ENCODE peak calls at places on chromosome 1, in five cellular contexts. Y, U, K, B and R are unnamed samples.
A peak's percentile ranks its signal among the peaks of the same experiment; 100 is the strongest.

GRCh38 chr1:61334718-61335589 is 252.6 kb downstream of the NFIA start:
- DNase-seq in Y (no peak), U (no peak), K (no peak), B (no peak), R (no peak)

GRCh38 chr1:204894031-204894430 is 23.4 kb downstream of the NFASC start:
- DNase-seq in Y (no peak), U (no peak), K (no peak), B (no peak), R (no peak)

GRCh38 chr1:109584766-109585165 is 34.6 kb downstream of the GNAT2 start:
- DNase-seq in Y (no peak), U (no peak), K (no peak), B (no peak), R (no peak)

GRCh38 chr1:214568328-214568727 is 16.9 kb upstream of the PTPN14 start:
- DNase-seq in Y (no peak), U (no peak), K (no peak), B (no peak), R (no peak)

GRCh38 chr1:164635784-164636729 is 77.1 kb downstream of the PBX1 start:
- DNase-seq in Y (no peak), U (no peak), K (no peak), B (no peak), R (no peak)

GRCh38 chr1:106793686-106794085 is 262.8 kb upstream of the PRMT6 start:
- DNase-seq in Y (no peak), U (no peak), K (no peak), B (no peak), R (no peak)

GRCh38 chr1:153429266-153430165 is 13.2 kb downstream of the S100A7A start:
- DNase-seq in Y (no peak), U (peak; percentile 26), K (no peak), B (no peak), R (no peak)

GRCh38 chr1:202207292-202207691 is 13.7 kb downstream of the LGR6 start:
- DNase-seq in Y (no peak), U (no peak), K (no peak), B (no peak), R (no peak)

GRCh38 chr1:200733907-200734306 is 4.8 kb upstream of the CAMSAP2 start:
- DNase-seq in Y (no peak), U (no peak), K (no peak), B (no peak), R (no peak)

GRCh38 chr1:4603317-4604110 is 50.9 kb upstream of the AJAP1 start:
- DNase-seq in Y (no peak), U (no peak), K (no peak), B (no peak), R (no peak)

GRCh38 chr1:245579881-245580280 is 425.1 kb downstream of the KIF26B start:
- DNase-seq in Y (no peak), U (no peak), K (no peak), B (no peak), R (no peak)

GRCh38 chr1:152495066-152495675 is 15.4 kb upstream of the LCE5A start:
- DNase-seq in Y (peak; percentile 44), U (no peak), K (peak; percentile 21), B (no peak), R (no peak)

GRCh38 chr1:234288946-234289345 is 84.3 kb upstream of the COA6 start:
- DNase-seq in Y (no peak), U (no peak), K (no peak), B (no peak), R (no peak)

GRCh38 chr1:55931272-55931940 is 648.0 kb downstream of the PLPP3 start:
- DNase-seq in Y (no peak), U (no peak), K (no peak), B (no peak), R (no peak)

GRCh38 chr1:245067257-245067656 is 87.5 kb upstream of the KIF26B start:
- DNase-seq in Y (no peak), U (no peak), K (no peak), B (no peak), R (no peak)

GRCh38 chr1:207981976-207982375 is 71.1 kb upstream of the CD34 start:
- DNase-seq in Y (peak; percentile 69), U (peak; percentile 52), K (peak; percentile 13), B (no peak), R (peak; percentile 23)

GRCh38 chr1:199854681-199855321 is 172.7 kb upstream of the NR5A2 start:
- DNase-seq in Y (no peak), U (no peak), K (no peak), B (no peak), R (no peak)

GRCh38 chr1:39509360-39510009 is 18.0 kb downstream of the BMP8A start:
- DNase-seq in Y (no peak), U (no peak), K (no peak), B (peak; percentile 54), R (no peak)

GRCh38 chr1:236502579-236502971 is 21.2 kb upstream of the LGALS8 start:
- DNase-seq in Y (no peak), U (no peak), K (peak; percentile 89), B (no peak), R (no peak)

GRCh38 chr1:232166942-232167341 is 463.0 kb downstream of the SIPA1L2 start:
- DNase-seq in Y (no peak), U (no peak), K (no peak), B (no peak), R (no peak)

GRCh38 chr1:180935326-180936109 is 22.8 kb downstream of the KIAA1614 start:
- DNase-seq in Y (peak; percentile 52), U (no peak), K (peak; percentile 67), B (no peak), R (no peak)

GRCh38 chr1:40438391-40439015 is 11.8 kb upstream of the ZFP69B start:
- DNase-seq in Y (peak; percentile 84), U (no peak), K (peak; percentile 37), B (no peak), R (no peak)

GRCh38 chr1:62809788-62810187 is 25.9 kb downstream of the ATG4C start:
- DNase-seq in Y (no peak), U (no peak), K (no peak), B (no peak), R (no peak)

GRCh38 chr1:7339953-7340352 is 431.1 kb upstream of the VAMP3 start:
- DNase-seq in Y (no peak), U (no peak), K (no peak), B (no peak), R (no peak)

GRCh38 chr1:161486806-161487482 is 18.3 kb upstream of the FCGR2A start:
- DNase-seq in Y (peak; percentile 75), U (no peak), K (peak; percentile 32), B (peak; percentile 23), R (peak; percentile 64)

GRCh38 chr1:219629481-219629880 is 16.6 kb upstream of the ZC3H11B start:
- DNase-seq in Y (no peak), U (no peak), K (no peak), B (no peak), R (no peak)

GRCh38 chr1:167252986-167253385 is 32.3 kb downstream of the POU2F1 start:
- DNase-seq in Y (no peak), U (no peak), K (no peak), B (no peak), R (no peak)

DNA sequence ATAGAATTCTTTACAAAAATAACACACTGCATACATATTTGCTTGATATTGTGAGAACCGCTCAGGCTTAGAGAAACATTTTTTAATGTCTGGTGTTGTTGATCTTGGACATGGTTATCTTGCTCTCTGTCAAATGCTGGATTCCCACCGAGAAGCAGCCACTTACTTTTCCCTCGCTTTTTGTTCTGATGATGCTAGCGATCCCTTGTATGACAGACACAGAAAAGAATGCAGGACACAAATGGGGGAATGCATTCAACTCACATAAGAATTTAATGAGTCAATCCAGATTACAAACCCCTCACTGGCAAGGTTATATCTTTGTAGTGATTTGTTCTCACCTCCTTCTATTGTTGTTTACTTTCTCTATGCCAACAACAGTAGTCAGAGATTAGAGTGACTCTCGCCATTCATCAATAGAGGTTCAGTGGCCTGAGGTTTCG is 76.8 kb upstream of the AKT3 start:
- DNase-seq in Y (no peak), U (no peak), K (no peak), B (no peak), R (peak; percentile 15)
- TF ChIP-seq RAD21 in Y (no peak), U (no peak), K (no peak), B (no peak), R (no peak)

GRCh38 chr1:43913666-43914325 is 19.8 kb upstream of the ARTN start:
- DNase-seq in Y (no peak), U (no peak), K (no peak), B (no peak), R (no peak)
- TF ChIP-seq CEBPB in Y (no peak), U (no peak), K (no peak), B (no peak), R (no peak)

GRCh38 chr1:170594227-170594626 is 62.3 kb downstream of the GORAB start:
- DNase-seq in Y (no peak), U (no peak), K (no peak), B (no peak), R (no peak)

GRCh38 chr1:170598618-170599017 is 65.3 kb upstream of the PRRX1 start:
- DNase-seq in Y (no peak), U (no peak), K (no peak), B (no peak), R (no peak)

GRCh38 chr1:170599033-170599432 is 64.9 kb upstream of the PRRX1 start:
- DNase-seq in Y (no peak), U (no peak), K (no peak), B (no peak), R (no peak)

GRCh38 chr1:170593612-170594011 is 61.6 kb downstream of the GORAB start:
- DNase-seq in Y (no peak), U (no peak), K (no peak), B (no peak), R (no peak)

GRCh38 chr1:170596701-170597100 is 64.7 kb downstream of the GORAB start:
- DNase-seq in Y (no peak), U (no peak), K (no peak), B (no peak), R (no peak)
- TF ChIP-seq YY1 in Y (no peak), U (no peak), K (no peak), B (no peak), R (no peak)

DNA sequence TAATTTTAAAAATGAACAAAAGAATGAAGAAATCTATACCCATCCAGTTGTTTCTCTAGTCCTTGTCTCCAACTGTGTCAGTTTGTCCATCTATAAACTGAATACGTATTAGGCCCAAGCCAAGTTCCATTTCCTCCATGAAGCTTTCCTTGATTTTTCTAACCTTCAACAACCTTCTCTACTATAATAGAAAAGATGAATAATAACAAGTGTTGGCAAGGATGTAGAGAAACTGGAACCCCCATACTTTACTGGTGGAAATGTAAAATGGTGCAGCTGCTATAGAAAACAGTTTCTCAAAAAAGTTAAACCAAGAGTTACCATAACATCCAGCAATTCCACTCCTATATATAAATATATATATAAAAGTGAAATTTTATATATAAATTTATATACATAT is 10.6 kb downstream of the KIAA0319L start:
- DNase-seq in Y (no peak), U (no peak), K (no peak), B (no peak), R (no peak)
- TF ChIP-seq RAD21 in Y (no peak), U (no peak), K (no peak), B (no peak), R (no peak)

DNA sequence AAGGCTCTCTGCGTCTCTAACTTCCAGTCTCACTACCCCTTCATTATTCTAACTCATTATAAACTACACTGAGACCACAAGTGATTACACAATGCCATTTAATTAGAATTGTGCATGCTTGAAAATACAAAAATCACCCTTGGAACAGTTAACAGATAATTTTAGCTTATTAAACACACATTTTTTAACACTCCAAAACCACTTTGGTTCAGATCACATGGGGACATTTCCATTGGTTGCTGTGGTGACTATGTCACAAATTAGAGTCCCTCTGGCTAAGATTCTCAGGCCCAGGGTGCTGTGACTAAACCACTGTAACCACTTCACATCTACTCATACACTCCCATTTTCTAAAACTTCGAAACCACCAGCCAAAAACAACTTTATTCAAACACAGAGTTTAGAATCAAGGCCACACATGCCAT is 43.0 kb downstream of the JAK1 start:
- DNase-seq in Y (no peak), U (no peak), K (no peak), B (no peak), R (no peak)
- TF ChIP-seq CEBPB in Y (no peak), U (no peak), K (no peak), B (no peak), R (no peak)